ENCODE peak calls at places on chromosomes 5 and 9, in seven cellular contexts. R, T, V, N, W, D and S are unnamed samples.

GRCh38 chr5:38426986-38427950 is 129.2 kb downstream of the LIFR start:
- DNase-seq in D (no peak), N (no peak), R (no peak), T (no peak), W (no peak), V (no peak), S (no peak)

GRCh38 chr9:137301086-137301947 is 754 bp downstream of the NRARP start:
- DNase-seq in R (no peak), D (no peak), W (no peak), N (no peak), T (peak; percentile 48), V (no peak), S (no peak)

GRCh38 chr5:78638423-78638822 is 10.1 kb downstream of the LHFPL2 start:
- DNase-seq in W (no peak), N (peak; percentile 97), D (peak; percentile 63), R (no peak), T (no peak), V (no peak), S (no peak)

GRCh38 chr5:73436535-73437125 is 11.9 kb downstream of the FOXD1 start:
- DNase-seq in V (no peak), D (no peak), T (no peak), N (no peak), W (no peak), R (no peak), S (no peak)

GRCh38 chr5:181187500-181188213 is 17.3 kb downstream of the TRIM7 start:
- DNase-seq in V (no peak), T (peak; percentile 90), R (peak; percentile 83), W (no peak), N (peak; percentile 81), D (peak; percentile 69), S (no peak)

GRCh38 chr5:61256474-61256873 is 75.6 kb upstream of the ZSWIM6 start:
- DNase-seq in D (peak; percentile 87), N (peak; percentile 47), V (no peak), R (no peak), T (no peak), W (no peak), S (no peak)

GRCh38 chr5:168486136-168486879 is at the start of gene RARS1:
- DNase-seq in D (peak; percentile 94), W (peak; percentile 92), T (peak; percentile 94), V (peak; percentile 81), N (peak; percentile 95), R (peak; percentile 92), S (peak; percentile 87)

GRCh38 chr5:68252678-68253520 is 37.3 kb downstream of the PIK3R1 start:
- DNase-seq in W (peak; percentile 62), V (peak; percentile 19), D (peak; percentile 58), T (peak; percentile 85), R (peak; percentile 42), N (peak; percentile 63), S (peak; percentile 36)

GRCh38 chr9:36164989-36165388 is 4.2 kb upstream of the CCIN start:
- DNase-seq in N (no peak), R (no peak), V (no peak), D (no peak), W (no peak), T (peak; percentile 24), S (no peak)